ENCODE peak calls at places on chromosome 5, in six cellular contexts. O is heart right ventricle; E is activated naive CD8-positive, alpha-beta T cell treated with anti-CD3 and anti-CD28 coated beads, Interleukin-2, amount 50 U/mL, for 24 hours; B is colonic mucosa; F is GM04504; I is T-cell. X is an unnamed sample.
A peak's percentile ranks its signal among the peaks of the same experiment; 100 is the strongest.

GRCh38 chr5:108046955-108047670 is 334.8 kb downstream of the FBXL17 start:
- DNase-seq in O (no peak), E (no peak), B (no peak), F (no peak), I (no peak), X (no peak)

GRCh38 chr5:136062563-136063274 is 33.9 kb downstream of the TGFBI start:
- DNase-seq in O (no peak), E (no peak), B (no peak), F (no peak), I (no peak), X (no peak)

GRCh38 chr5:21168557-21168956 is 1180.6 kb upstream of the CDH18 start:
- DNase-seq in O (no peak), E (no peak), B (no peak), F (no peak), I (no peak), X (no peak)

GRCh38 chr5:34536699-34537098 is 119.4 kb upstream of the RAI14 start:
- DNase-seq in O (no peak), E (no peak), B (no peak), F (no peak), I (no peak), X (no peak)

GRCh38 chr5:87347272-87347671 is 65.5 kb downstream of the CCNH start:
- DNase-seq in O (no peak), E (no peak), B (no peak), F (no peak), I (no peak), X (no peak)

GRCh38 chr5:9187614-9188013 is 358.3 kb downstream of the SEMA5A start:
- DNase-seq in O (no peak), E (no peak), B (no peak), F (no peak), I (no peak), X (no peak)

GRCh38 chr5:33362915-33363314 is 77.8 kb upstream of the TARS1 start:
- DNase-seq in O (peak; percentile 36), E (no peak), B (no peak), F (no peak), I (no peak), X (no peak)

GRCh38 chr5:137566780-137567179 is 67.7 kb upstream of the SPOCK1 start:
- DNase-seq in O (no peak), E (no peak), B (no peak), F (no peak), I (no peak), X (no peak)

GRCh38 chr5:151259931-151260330 is 6.9 kb downstream of the GM2A start:
- DNase-seq in O (no peak), E (no peak), B (no peak), F (no peak), I (no peak), X (no peak)

GRCh38 chr5:94992325-94992724 is 292.6 kb downstream of the MCTP1 start:
- DNase-seq in O (no peak), E (no peak), B (no peak), F (no peak), I (no peak), X (no peak)

GRCh38 chr5:39624268-39624886 is 199.6 kb upstream of the DAB2 start:
- DNase-seq in O (no peak), E (no peak), B (peak; percentile 85), F (no peak), I (no peak), X (no peak)

GRCh38 chr5:176132471-176133288 is 105.5 kb upstream of the SIMC1 start:
- DNase-seq in O (no peak), E (no peak), B (no peak), F (no peak), I (no peak), X (no peak)

GRCh38 chr5:157050050-157050449 is 8.9 kb downstream of the HAVCR1 start:
- DNase-seq in O (no peak), E (no peak), B (no peak), F (no peak), I (no peak), X (no peak)